ENCODE peak calls at places on chromosome 13, in six cellular contexts. R is GM12892, S is H1, O is HepG2, L is GM12878, U is K562. C is an unnamed sample.

GRCh38 chr13:87536499-87536898 is 134.7 kb upstream of the SLITRK5 start:
- DNase-seq in L (no peak), U (no peak), O (no peak), S (no peak), R (no peak), C (no peak)

GRCh38 chr13:102567857-102568256 is 28.9 kb upstream of the TPP2 start:
- DNase-seq in O (no peak), U (no peak), S (no peak), R (no peak), L (no peak), C (no peak)

GRCh38 chr13:75876371-75877050 is 240.4 kb downstream of the LMO7 start:
- DNase-seq in R (peak), O (peak), U (peak), L (peak), S (peak), C (peak)

GRCh38 chr13:77459616-77460015 is 75.9 kb upstream of the SCEL start:
- DNase-seq in S (no peak), U (no peak), L (no peak), R (no peak), O (no peak), C (no peak)

GRCh38 chr13:36275190-36276002 is 22.2 kb downstream of the CCDC169 start:
- DNase-seq in R (no peak), O (peak), L (no peak), U (no peak), S (no peak), C (no peak)

GRCh38 chr13:101875717-101876393 is 423.4 kb downstream of the ITGBL1 start:
- DNase-seq in S (no peak), R (no peak), L (no peak), O (peak), U (no peak), C (no peak)

GRCh38 chr13:100513987-100514670 is 74.5 kb downstream of the GGACT start:
- DNase-seq in R (no peak), S (no peak), O (no peak), U (no peak), L (no peak), C (no peak)

GRCh38 chr13:37014609-37015008 is 14.0 kb downstream of the EXOSC8 start:
- DNase-seq in L (no peak), O (no peak), S (no peak), U (no peak), R (no peak), C (no peak)

GRCh38 chr13:75685239-75685697 is 49.1 kb downstream of the LMO7 start:
- DNase-seq in L (no peak), S (no peak), U (no peak), R (no peak), O (peak), C (no peak)

GRCh38 chr13:46374710-46375109 is 12.3 kb downstream of the RUBCNL start:
- DNase-seq in U (no peak), O (no peak), S (no peak), L (no peak), R (no peak), C (no peak)

GRCh38 chr13:19605161-19605955 is 28.1 kb upstream of the MPHOSPH8 start:
- DNase-seq in R (no peak), U (no peak), O (no peak), L (no peak), S (no peak), C (no peak)

GRCh38 chr13:112588490-112589297 is 741 bp upstream of the TUBGCP3 start:
- DNase-seq in O (no peak), S (no peak), L (no peak), U (no peak), R (no peak), C (no peak)

GRCh38 chr13:51361111-51361510 is 21.6 kb downstream of the SERPINE3 start:
- DNase-seq in L (no peak), R (no peak), S (no peak), O (no peak), U (no peak), C (no peak)

GRCh38 chr13:19661126-19661525 is 27.7 kb downstream of the MPHOSPH8 start:
- DNase-seq in O (no peak), L (no peak), U (no peak), S (no peak), R (no peak), C (no peak)

GRCh38 chr13:53545340-53545941 is 516.8 kb downstream of the OLFM4 start:
- DNase-seq in O (no peak), L (no peak), S (peak), R (no peak), U (no peak), C (no peak)

GRCh38 chr13:36029171-36029570 is 102.0 kb downstream of the DCLK1 start:
- DNase-seq in U (no peak), L (no peak), S (no peak), R (no peak), O (no peak), C (no peak)

GRCh38 chr13:72221276-72221962 is 354.4 kb upstream of the DACH1 start:
- DNase-seq in O (peak), L (no peak), S (peak), R (no peak), U (peak), C (no peak)

GRCh38 chr13:49021953-49022352 is 46.2 kb downstream of the FNDC3A start:
- DNase-seq in U (no peak), O (no peak), S (no peak), R (no peak), L (no peak), C (no peak)

GRCh38 chr13:102830646-102831045 is 15.2 kb upstream of the ERCC5 start:
- DNase-seq in O (peak), L (no peak), R (no peak), S (no peak), U (no peak), C (no peak)

GRCh38 chr13:42836930-42837329 is 55.5 kb downstream of the FAM216B start:
- DNase-seq in U (no peak), L (no peak), S (no peak), R (no peak), O (no peak), C (no peak)

GRCh38 chr13:113427562-113428468 is 25.5 kb downstream of the ADPRHL1 start:
- DNase-seq in O (no peak), U (no peak), S (no peak), L (no peak), R (no peak), C (no peak)

GRCh38 chr13:112642061-112642460 is 47.8 kb upstream of the ATP11A start:
- DNase-seq in S (no peak), L (no peak), O (no peak), U (no peak), R (no peak), C (no peak)

GRCh38 chr13:22198001-22198400 is 527.1 kb downstream of the FGF9 start:
- DNase-seq in O (no peak), R (no peak), U (no peak), S (no peak), L (no peak), C (no peak)

GRCh38 chr13:36345438-36346221 is 564 bp downstream of the SPART start:
- DNase-seq in U (peak), R (no peak), S (peak), L (no peak), O (peak), C (peak)

GRCh38 chr13:45280751-45281634 is 60.0 kb downstream of the TPT1 start:
- DNase-seq in U (no peak), O (peak), S (peak), R (peak), L (no peak), C (peak)

GRCh38 chr13:105990256-105990958 is 545.1 kb downstream of the EFNB2 start:
- DNase-seq in S (no peak), R (no peak), U (no peak), O (no peak), L (no peak), C (no peak)

GRCh38 chr13:41060723-41061074 is 610 bp upstream of the WBP4 start:
- DNase-seq in L (peak), O (peak), U (peak), S (peak), R (peak), C (peak)

GRCh38 chr13:71621152-71622124 is 245.6 kb downstream of the DACH1 start:
- DNase-seq in U (no peak), S (no peak), L (no peak), O (no peak), R (no peak), C (no peak)

GRCh38 chr13:79282976-79283375 is 123.1 kb downstream of the RBM26 start:
- DNase-seq in L (no peak), S (no peak), U (no peak), O (peak), R (no peak), C (no peak)

GRCh38 chr13:110218601-110219201 is 88.3 kb downstream of the COL4A1 start:
- DNase-seq in R (no peak), O (no peak), S (no peak), L (no peak), U (no peak), C (no peak)
- TF ChIP-seq POLR2AphosphoS5 in R (no peak), O (no peak), S (no peak), L (no peak), U (no peak), C (no peak)

GRCh38 chr13:29702912-29703351 is 107.4 kb upstream of the SLC7A1 start:
- DNase-seq in U (no peak), S (no peak), L (no peak), O (no peak), R (no peak), C (no peak)
- TF ChIP-seq POLR2A in U (no peak), S (no peak), L (no peak), O (no peak), R (no peak), C (no peak)

GRCh38 chr13:111283991-111284390 is 36.5 kb upstream of the TEX29 start:
- DNase-seq in S (no peak), L (no peak), U (no peak), R (no peak), O (no peak), C (no peak)
- TF ChIP-seq TAF1 in S (no peak), L (no peak), U (no peak), R (no peak), O (no peak), C (no peak)

GRCh38 chr13:33119022-33119735 is 103.0 kb downstream of the KL start:
- DNase-seq in R (no peak), U (no peak), L (no peak), O (no peak), S (no peak), C (no peak)

GRCh38 chr13:33126909-33127607 is 110.8 kb downstream of the KL start:
- DNase-seq in O (no peak), U (no peak), S (no peak), R (no peak), L (no peak), C (no peak)

GRCh38 chr13:33125821-33126570 is 109.8 kb downstream of the KL start:
- DNase-seq in O (peak), U (no peak), R (no peak), L (no peak), S (no peak), C (no peak)

GRCh38 chr13:33119886-33120543 is 103.8 kb downstream of the KL start:
- DNase-seq in O (no peak), S (no peak), U (no peak), L (no peak), R (no peak), C (no peak)

GRCh38 chr13:33123066-33123940 is 107.1 kb downstream of the KL start:
- DNase-seq in R (no peak), S (no peak), L (no peak), O (peak), U (no peak), C (no peak)
- TF ChIP-seq POLR2AphosphoS5 in R (no peak), S (no peak), L (no peak), O (no peak), U (no peak), C (no peak)

GRCh38 chr13:26961890-26962615 is 201.5 kb upstream of the GPR12 start:
- DNase-seq in O (peak), S (no peak), U (peak), L (no peak), R (no peak), C (no peak)
- TF ChIP-seq POLR2A in O (no peak), S (no peak), U (no peak), L (no peak), R (no peak), C (no peak)

DNA sequence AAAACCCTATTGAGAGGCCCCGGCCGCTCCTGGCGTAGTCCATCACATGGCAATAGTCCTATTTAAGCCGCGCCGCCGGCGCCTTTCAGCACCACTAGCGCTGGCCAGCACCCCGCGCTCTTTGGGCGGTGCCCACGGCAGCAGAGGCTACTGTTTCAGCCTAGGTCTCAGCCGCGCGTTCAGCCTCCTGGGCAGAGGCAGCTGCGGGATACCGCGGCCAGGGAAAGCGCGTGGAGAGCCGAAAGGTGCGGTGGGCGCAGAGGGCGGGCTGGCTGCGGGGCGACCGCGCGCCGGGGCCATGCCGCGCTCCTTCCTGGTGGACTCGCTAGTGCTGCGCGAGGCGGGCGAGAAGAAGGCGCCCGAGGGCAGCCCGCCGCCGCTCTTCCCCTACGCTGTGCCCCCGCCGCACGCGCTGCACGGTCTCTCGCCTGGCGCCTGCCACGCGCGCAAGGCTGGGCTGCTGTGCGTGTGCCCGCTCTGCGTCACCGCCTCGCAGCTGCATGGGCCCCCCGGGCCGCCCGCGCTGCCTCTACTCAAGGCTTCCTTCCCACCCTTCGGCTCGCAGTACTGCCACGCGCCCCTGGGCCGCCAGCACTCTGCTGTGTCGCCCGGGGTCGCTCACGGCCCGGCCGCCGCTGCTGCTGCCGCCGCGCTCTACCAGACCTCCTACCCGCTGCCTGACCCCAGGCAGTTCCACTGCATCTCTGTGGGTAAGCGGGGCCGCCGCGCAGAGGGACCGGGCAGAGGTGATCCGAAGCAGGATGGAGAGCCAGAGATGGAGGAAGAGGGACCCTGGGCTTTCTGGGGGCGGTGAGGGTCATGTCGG is at the start of gene GSX1:
- DNase-seq in S (peak), O (peak), U (peak), R (no peak), L (no peak), C (peak)
- TF ChIP-seq TAF1 in S (no peak), O (no peak), U (no peak), R (no peak), L (no peak), C (no peak)

C was measured in GM12891.